ENCODE peak calls at places on chromosomes 2 and 18, in seven cellular contexts. I is GM23338, E is neural progenitor cell, A is GM23248, U is MM.1S, O is PC-3, L is HCT116. B is an unnamed sample. For H4K20me1, the result is how much of the 10 kb centered on the place peaks cover.

GRCh38 chr18:12057419-12058039 is 36.1 kb upstream of the ANKRD62 start:
- DNase-seq in L (no peak), U (no peak), E (no peak), I (peak), O (no peak), A (no peak), B (no peak)

GRCh38 chr2:130388221-130388907 is 32.5 kb downstream of the PTPN18 start:
- DNase-seq in A (no peak), E (no peak), U (no peak), L (no peak), I (no peak), O (no peak), B (no peak)

GRCh38 chr18:12408247-12408869 is 629 bp downstream of the PRELID3A start:
- DNase-seq in L (no peak), I (no peak), O (peak), U (peak), E (no peak), A (peak), B (no peak)

GRCh38 chr2:121897335-121897970 is 142.0 kb downstream of the TSN start:
- DNase-seq in L (peak), E (peak), A (peak), I (peak), O (peak), U (peak), B (peak)

GRCh38 chr2:150271952-150272351 is 215.5 kb downstream of the RND3 start:
- DNase-seq in O (peak), E (no peak), A (peak), U (no peak), I (no peak), L (no peak), B (peak)

GRCh38 chr18:35041752-35042379 is 653 bp downstream of the MAPRE2 start:
- DNase-seq in I (no peak), A (peak), L (no peak), U (peak), E (peak), O (no peak), B (no peak)

GRCh38 chr2:230930928-230931555 is 6.0 kb upstream of the GPR55 start:
- DNase-seq in E (no peak), A (no peak), L (no peak), O (no peak), I (no peak), U (no peak), B (no peak)

GRCh38 chr2:25301453-25302352 is 40.0 kb downstream of the DNMT3A start:
- DNase-seq in E (no peak), O (peak), L (peak), U (peak), A (peak), I (no peak), B (no peak)

GRCh38 chr18:63339920-63340484 is 20.4 kb upstream of the BCL2 start:
- DNase-seq in L (peak), I (peak), E (peak), A (peak), O (peak), U (peak), B (peak)

GRCh38 chr18:70368903-70369302 is 80.1 kb downstream of the SOCS6 start:
- DNase-seq in U (no peak), A (peak), O (no peak), L (no peak), E (no peak), I (no peak), B (no peak)

GRCh38 chr18:55880617-55881016 is 292.6 kb upstream of the TCF4 start:
- DNase-seq in A (no peak), L (no peak), O (no peak), E (no peak), I (no peak), U (no peak), B (no peak)

GRCh38 chr2:239156516-239157265 is 244.1 kb downstream of the HDAC4 start:
- DNase-seq in A (no peak), I (no peak), U (no peak), E (no peak), O (no peak), L (no peak), B (no peak)

GRCh38 chr2:177622516-177622915 is 229.9 kb downstream of the AGPS start:
- DNase-seq in I (peak), U (no peak), E (peak), L (peak), A (no peak), O (peak), B (peak)

GRCh38 chr2:204110250-204111183 is 174.0 kb downstream of the ICOS start:
- DNase-seq in A (peak), U (peak), O (no peak), E (no peak), L (no peak), I (no peak), B (no peak)

GRCh38 chr2:98743835-98744234 is 12.9 kb upstream of the MGAT4A start:
- DNase-seq in I (no peak), U (no peak), L (no peak), A (no peak), E (no peak), O (no peak), B (no peak)

GRCh38 chr2:98746426-98746825 is 15.5 kb upstream of the MGAT4A start:
- DNase-seq in A (no peak), I (no peak), U (no peak), L (no peak), E (no peak), O (no peak), B (no peak)

GRCh38 chr2:98747888-98748287 is 17.0 kb upstream of the MGAT4A start:
- DNase-seq in A (no peak), O (no peak), L (no peak), U (no peak), I (no peak), E (no peak), B (no peak)

GRCh38 chr2:98748303-98749052 is 17.5 kb upstream of the MGAT4A start:
- DNase-seq in A (no peak), O (no peak), L (no peak), E (no peak), U (no peak), I (no peak), B (no peak)

DNA sequence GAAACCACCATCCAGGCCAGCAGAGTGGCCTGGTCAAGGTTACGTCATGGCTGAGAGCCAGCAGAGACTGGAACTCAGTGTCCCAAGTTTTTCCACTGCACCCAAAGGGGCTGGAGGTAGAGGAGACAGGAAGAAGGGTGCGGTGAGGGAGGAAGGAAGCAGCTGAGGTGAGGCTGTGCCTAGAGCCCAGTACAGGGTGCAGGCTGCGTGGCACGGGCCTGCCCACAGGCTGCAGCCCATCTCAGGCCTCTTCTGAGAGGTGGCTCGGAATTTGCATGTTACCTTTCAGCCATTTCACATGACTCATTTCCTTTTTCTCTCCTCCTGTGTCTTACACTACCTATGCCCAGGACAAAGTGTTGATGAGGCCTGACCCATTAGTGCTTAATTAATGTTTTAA is 13.7 kb upstream of the MGAT4A start:
- DNase-seq in I (no peak), U (no peak), E (no peak), L (no peak), A (no peak), O (no peak), B (no peak)
- H4K20me1 ChIP-seq in I (under half), U (under half), E (under half), L (under half), A (under half), O (under half), B (under half)

DNA sequence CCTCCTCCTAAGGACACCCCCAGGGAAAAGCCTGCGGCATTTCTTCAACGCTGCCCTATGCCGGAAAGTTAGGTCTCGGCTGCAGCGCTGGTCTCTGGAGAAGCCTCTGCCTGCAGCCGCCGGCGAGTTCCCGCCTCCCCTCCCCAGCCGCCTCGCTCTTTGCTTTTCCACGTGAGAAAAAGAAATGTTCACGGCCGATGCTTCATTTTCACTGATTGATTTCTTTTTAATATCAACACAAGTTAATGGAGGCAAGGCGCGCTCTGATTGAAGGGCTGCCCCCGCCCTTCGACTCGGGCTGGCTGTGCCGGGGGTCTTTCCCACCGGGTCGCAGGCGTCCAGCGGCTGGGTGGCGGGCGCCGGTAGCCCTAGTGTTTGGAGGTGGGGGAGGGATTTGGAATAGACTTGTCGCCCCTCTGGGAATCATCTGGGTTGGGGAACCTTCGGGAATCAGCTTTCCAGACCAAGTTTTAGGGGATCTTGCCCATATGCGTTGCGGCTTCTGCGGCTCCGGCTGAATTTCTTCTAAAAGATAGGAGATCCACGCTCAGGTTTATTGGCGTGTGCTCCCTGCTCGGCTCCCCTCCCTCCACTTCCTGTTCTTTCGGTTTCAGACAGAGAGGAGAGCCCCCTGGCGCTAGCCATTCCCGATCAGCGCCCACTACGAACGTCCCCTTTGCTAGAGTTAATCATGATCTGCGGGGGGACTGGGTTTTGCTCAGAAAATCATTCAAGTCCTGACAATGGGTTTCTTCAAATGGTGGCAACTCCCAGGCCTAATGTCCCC is 4.1 kb downstream of the NRP2 start:
- DNase-seq in U (no peak), L (no peak), O (no peak), I (peak), E (peak), A (peak), B (no peak)
- TF ChIP-seq EZH2 in U (no peak), L (no peak), O (no peak), I (peak), E (peak), A (no peak), B (no peak)

GRCh38 chr18:77068321-77068841 is 64.2 kb downstream of the MBP start:
- DNase-seq in A (peak), I (no peak), U (no peak), E (no peak), O (peak), L (no peak), B (no peak)
- TF ChIP-seq EZH2phosphoT487 in A (no peak), I (no peak), U (no peak), E (no peak), O (no peak), L (no peak), B (no peak)

GRCh38 chr18:79425573-79425895 is 29.8 kb downstream of the NFATC1 start:
- DNase-seq in A (no peak), O (no peak), E (peak), I (no peak), L (no peak), U (no peak), B (no peak)
- H4K20me1 ChIP-seq in A (under half), O (under half), E (under half), I (under half), L (under half), U (under half), B (under half)

GRCh38 chr18:52341617-52342381 is 1.8 kb downstream of the DCC start:
- DNase-seq in I (peak), L (no peak), A (peak), O (no peak), E (peak), U (no peak), B (peak)
- TF ChIP-seq EZH2 in I (peak), L (no peak), A (peak), O (no peak), E (peak), U (no peak), B (no peak)

DNA sequence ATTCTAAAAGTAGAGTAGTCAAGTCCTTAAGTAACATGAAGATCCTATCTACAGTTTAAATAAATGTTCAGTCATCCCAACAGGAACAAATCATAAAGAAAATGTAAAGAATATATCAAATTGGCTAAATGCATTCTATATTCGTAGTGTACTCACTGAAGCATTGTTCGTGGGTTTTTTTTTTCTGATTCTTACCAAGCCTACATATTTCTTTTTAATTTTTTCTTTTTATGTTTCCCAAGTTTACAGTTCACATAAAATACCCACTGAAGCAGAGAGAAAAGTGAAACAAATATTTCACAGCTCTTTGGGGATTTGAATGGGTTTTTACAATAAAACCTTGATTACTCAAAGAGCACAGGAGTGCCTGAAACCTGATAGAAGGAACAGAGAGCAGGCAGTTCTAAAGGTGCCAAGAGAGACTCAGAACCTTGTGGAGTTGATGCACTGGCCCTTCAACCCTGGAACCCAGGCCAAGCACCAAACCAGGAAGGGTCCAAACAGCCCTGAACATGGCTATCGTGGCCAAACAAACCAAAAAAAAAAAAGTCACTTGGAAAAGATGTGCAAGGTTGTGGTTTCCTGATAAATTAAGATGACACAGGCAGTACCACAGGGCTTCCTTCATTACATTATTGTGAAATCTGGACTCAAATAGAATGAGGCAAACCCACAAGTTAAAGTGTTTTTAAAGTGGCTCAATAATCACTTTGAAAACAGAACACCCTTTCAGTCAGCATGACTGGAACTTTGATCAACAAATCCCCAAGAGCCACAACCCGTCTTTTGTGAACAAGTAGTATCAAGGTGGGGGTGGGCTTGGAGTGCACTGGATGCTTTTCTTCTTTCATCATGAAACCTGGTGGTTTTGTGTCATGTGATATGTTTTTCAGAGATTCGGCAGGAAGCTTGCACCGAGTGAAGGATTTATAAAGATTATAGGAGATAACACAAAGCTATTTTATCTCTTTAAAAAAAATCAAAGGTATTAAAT is 245.0 kb upstream of the FN1 start:
- DNase-seq in I (no peak), E (no peak), L (no peak), A (peak), U (peak), O (peak), B (peak)
- TF ChIP-seq EZH2phosphoT487 in I (no peak), E (no peak), L (no peak), A (peak), U (no peak), O (no peak), B (no peak)

GRCh38 chr2:11583203-11583752 is 49.4 kb downstream of the GREB1 start:
- DNase-seq in L (no peak), O (no peak), E (peak), I (peak), A (peak), U (no peak), B (peak)
- H4K20me1 ChIP-seq in L (under half), O (under half), E (under half), I (under half), A (under half), U (under half), B (under half)

DNA sequence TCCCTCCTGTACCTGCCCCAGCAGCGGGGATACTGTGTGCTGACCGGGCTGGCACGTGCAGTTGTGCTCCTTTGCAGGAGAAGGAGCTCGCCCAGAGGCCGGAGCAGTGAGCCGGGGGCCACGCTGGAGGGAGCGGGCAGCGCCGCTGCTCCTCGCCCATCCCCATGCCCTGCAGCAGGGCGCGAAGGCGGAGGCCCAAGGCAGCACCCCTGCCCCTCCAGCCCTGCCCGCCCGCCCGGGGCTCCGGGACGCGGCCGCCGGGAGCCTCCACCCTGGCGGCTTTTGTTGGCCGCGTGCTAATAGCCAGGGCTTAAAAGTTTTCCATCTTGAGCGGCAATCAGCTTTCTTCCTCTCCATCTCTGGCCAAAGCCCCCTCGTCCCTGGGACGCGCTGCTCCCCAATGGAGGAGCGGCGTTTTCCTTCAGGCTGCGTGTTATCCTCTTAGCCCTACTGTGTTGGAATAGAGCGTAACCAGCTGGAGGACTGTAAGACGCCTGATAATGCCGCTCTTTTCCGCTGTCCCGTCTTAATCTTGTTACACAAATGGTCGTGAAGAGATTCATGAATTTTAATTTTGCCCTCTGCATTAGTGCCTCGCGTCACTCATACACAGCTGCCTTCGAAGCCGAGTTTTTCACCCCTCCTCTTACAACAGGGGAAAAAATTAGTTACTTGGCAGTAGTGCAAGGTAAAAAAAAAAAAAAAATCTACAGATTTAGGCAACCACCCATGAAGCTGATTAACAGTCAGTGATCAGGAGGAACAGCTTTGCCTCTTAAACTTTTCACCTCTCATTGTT is 172.9 kb upstream of the SIX3 start:
- DNase-seq in U (no peak), L (no peak), O (no peak), E (peak), A (no peak), I (peak), B (no peak)
- TF ChIP-seq EZH2 in U (no peak), L (no peak), O (no peak), E (no peak), A (no peak), I (peak), B (peak)

GRCh38 chr2:69271831-69272257 is 115.2 kb downstream of the GFPT1 start:
- DNase-seq in I (no peak), L (no peak), A (peak), O (no peak), E (no peak), U (no peak), B (no peak)

GRCh38 chr2:69272803-69273471 is 114.1 kb downstream of the GFPT1 start:
- DNase-seq in L (no peak), U (no peak), E (peak), A (no peak), O (no peak), I (peak), B (peak)

DNA sequence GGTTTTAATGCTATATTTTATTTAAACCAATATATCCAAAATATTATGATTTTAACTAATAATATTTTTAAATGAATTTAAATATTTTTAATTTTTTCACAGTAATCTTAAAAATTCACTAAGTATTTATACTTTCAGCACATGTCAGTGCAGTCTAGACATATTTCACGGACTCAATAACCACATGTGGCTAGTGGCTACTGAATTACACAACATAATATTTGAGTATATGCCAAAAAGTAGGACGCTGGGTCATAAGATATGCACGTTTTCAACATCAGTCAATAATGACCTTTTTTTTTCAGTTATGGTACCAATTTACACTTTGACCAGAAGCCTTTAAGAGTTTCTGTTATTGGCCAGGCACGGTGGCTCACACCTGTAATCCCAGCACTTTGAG is 117.7 kb downstream of the GFPT1 start:
- DNase-seq in O (no peak), I (no peak), L (no peak), U (no peak), E (no peak), A (no peak), B (no peak)
- TF ChIP-seq EZH2phosphoT487 in O (no peak), I (no peak), L (no peak), U (no peak), E (no peak), A (no peak), B (no peak)

B was measured in hepatocyte.